ENCODE peak calls at places on chromosomes 13 and 19, in six cellular contexts. X is activated naive CD4-positive, alpha-beta T cell; Y is NCI-H510A treated with DMSO at 0.1 percent for 48 hours; L is NCI-H2081; K is T-helper 1 cell; D is activated CD4-positive, alpha-beta T cell treated with anti-CD3 and anti-CD28 coated beads, Interleukin-2, amount 50 U/mL, for 24 hours. M is an unnamed sample.

GRCh38 chr13:27290715-27291114 is 20.1 kb downstream of the RASL11A start:
- DNase-seq in K (no peak), D (no peak), Y (no peak), X (no peak), L (no peak), M (no peak)

GRCh38 chr19:50994129-50994528 is 7.3 kb downstream of the KLK8 start:
- DNase-seq in L (no peak), X (no peak), D (no peak), Y (no peak), K (no peak), M (no peak)

GRCh38 chr13:113945857-113946408 is 27.9 kb downstream of the C13orf46 start:
- DNase-seq in X (no peak), D (no peak), K (no peak), Y (no peak), L (no peak), M (no peak)

GRCh38 chr13:95201814-95202521 is 99.3 kb downstream of the ABCC4 start:
- DNase-seq in Y (no peak), D (no peak), X (no peak), K (no peak), L (no peak), M (no peak)

GRCh38 chr13:71621152-71622124 is 245.6 kb downstream of the DACH1 start:
- DNase-seq in X (no peak), D (no peak), L (peak), K (no peak), Y (peak), M (no peak)

GRCh38 chr19:6539514-6539913 is 8.7 kb downstream of the TNFSF9 start:
- DNase-seq in X (no peak), Y (no peak), L (no peak), D (no peak), K (no peak), M (no peak)

GRCh38 chr19:39498262-39499081 is at the start of gene DLL3:
- DNase-seq in Y (peak), K (no peak), D (no peak), L (peak), X (no peak), M (no peak)

GRCh38 chr13:94433055-94433947 is 46.2 kb downstream of the DCT start:
- DNase-seq in D (no peak), L (peak), Y (peak), K (no peak), X (no peak), M (no peak)

GRCh38 chr13:74062933-74063332 is 71.3 kb downstream of the KLF12 start:
- DNase-seq in K (no peak), L (no peak), X (no peak), D (no peak), Y (no peak), M (no peak)

GRCh38 chr19:35851213-35852028 is 883 bp downstream of the NPHS1 start:
- DNase-seq in K (no peak), X (no peak), L (no peak), Y (peak), D (no peak), M (peak)

GRCh38 chr19:56732974-56733373 is 61.4 kb upstream of the ZNF835 start:
- DNase-seq in D (no peak), K (no peak), Y (no peak), X (no peak), L (no peak), M (no peak)

GRCh38 chr13:59038824-59039223 is 1124.9 kb downstream of the DIAPH3 start:
- DNase-seq in K (no peak), X (no peak), L (peak), D (no peak), Y (peak), M (no peak)

GRCh38 chr13:33140161-33140560 is 123.9 kb downstream of the KL start:
- DNase-seq in L (no peak), Y (no peak), D (no peak), X (no peak), K (no peak), M (no peak)

GRCh38 chr13:99501952-99502310 is 659 bp downstream of the TM9SF2 start:
- DNase-seq in L (no peak), X (no peak), Y (no peak), K (no peak), D (no peak), M (peak)

GRCh38 chr19:33469171-33470039 is 52.2 kb downstream of the PEPD start:
- DNase-seq in X (no peak), Y (no peak), K (no peak), D (no peak), L (no peak), M (peak)

GRCh38 chr13:107993239-107993948 is 221.9 kb downstream of the LIG4 start:
- DNase-seq in D (no peak), X (no peak), Y (no peak), K (no peak), L (no peak), M (no peak)

GRCh38 chr19:2327773-2328400 is 499 bp downstream of the LSM7 start:
- DNase-seq in L (peak), K (no peak), Y (peak), D (peak), X (no peak), M (peak)

GRCh38 chr13:23871616-23872220 is 17.5 kb downstream of the MIPEP start:
- DNase-seq in X (no peak), Y (peak), K (no peak), D (no peak), L (peak), M (no peak)

GRCh38 chr19:35353635-35354034 is 4.6 kb upstream of the FFAR3 start:
- DNase-seq in L (no peak), Y (no peak), K (no peak), X (no peak), D (no peak), M (peak)

GRCh38 chr19:658916-659839 is 3.8 kb downstream of the RNF126 start:
- DNase-seq in Y (no peak), X (no peak), D (no peak), L (no peak), K (peak), M (no peak)

GRCh38 chr13:62747629-62748028 is 1332.0 kb upstream of the PCDH20 start:
- DNase-seq in K (no peak), D (no peak), Y (no peak), X (no peak), L (no peak), M (no peak)

GRCh38 chr19:51808333-51808986 is 13.5 kb downstream of the FPR3 start:
- DNase-seq in L (no peak), K (no peak), D (no peak), Y (no peak), X (no peak), M (no peak)

GRCh38 chr13:98575876-98576214 is 1.1 kb downstream of the STK24 start:
- DNase-seq in L (no peak), X (no peak), K (no peak), Y (no peak), D (no peak), M (no peak)

GRCh38 chr13:28493740-28494536 is 990 bp downstream of the FLT1 start:
- DNase-seq in D (no peak), K (no peak), X (no peak), Y (no peak), L (no peak), M (peak)

GRCh38 chr13:48178126-48178525 is 54.9 kb upstream of the ITM2B start:
- DNase-seq in K (no peak), X (no peak), L (no peak), Y (no peak), D (no peak), M (no peak)

GRCh38 chr13:81048026-81048461 is 707.1 kb upstream of the SPRY2 start:
- DNase-seq in X (no peak), K (no peak), Y (no peak), L (peak), D (no peak), M (no peak)

GRCh38 chr13:30581582-30581981 is 36.1 kb upstream of the USPL1 start:
- DNase-seq in K (no peak), X (no peak), D (no peak), L (no peak), Y (no peak), M (no peak)

GRCh38 chr13:40069173-40070044 is 413.9 kb downstream of the COG6 start:
- DNase-seq in Y (peak), D (peak), K (peak), L (peak), X (peak), M (peak)

GRCh38 chr19:39007096-39007495 is 25.3 kb downstream of the FBXO27 start:
- DNase-seq in L (no peak), K (no peak), D (no peak), X (no peak), Y (no peak), M (no peak)

GRCh38 chr13:44132710-44133109 is 240.9 kb upstream of the SERP2 start:
- DNase-seq in D (no peak), K (no peak), L (no peak), X (no peak), Y (no peak), M (peak)

GRCh38 chr19:3190470-3190770 is 4.7 kb downstream of the NCLN start:
- DNase-seq in X (no peak), K (no peak), D (no peak), L (no peak), Y (no peak), M (no peak)

GRCh38 chr19:50230379-50231351 is 27.2 kb downstream of the MYH14 start:
- DNase-seq in X (no peak), D (no peak), L (no peak), Y (no peak), K (no peak), M (no peak)

GRCh38 chr19:36113895-36114762 is 546 bp downstream of the POLR2I start:
- DNase-seq in Y (peak), D (no peak), X (no peak), L (peak), K (no peak), M (peak)

GRCh38 chr13:33366469-33367062 is 81.0 kb upstream of the STARD13 start:
- DNase-seq in Y (no peak), X (no peak), K (no peak), L (no peak), D (no peak), M (no peak)

GRCh38 chr13:66348745-66349720 is 881.1 kb downstream of the PCDH9 start:
- DNase-seq in D (no peak), K (no peak), X (no peak), Y (peak), L (peak), M (no peak)

GRCh38 chr19:10817291-10818038 is 18.5 kb downstream of the TMED1 start:
- DNase-seq in D (no peak), L (no peak), K (no peak), Y (no peak), X (no peak), M (peak)

GRCh38 chr13:51925865-51926527 is 64.2 kb downstream of the CCDC70 start:
- DNase-seq in L (no peak), K (no peak), D (no peak), Y (no peak), X (no peak), M (no peak)

M was measured in left lung.